ENCODE peak calls at places on chromosomes 5 and 9, in eight cellular contexts. M is uterus; G is GM23248; Y is Karpas-422; C is CD8-positive, alpha-beta T cell; Q is spleen; I is CD4-positive, alpha-beta memory T cell; L is mesendoderm. S is an unnamed sample.

GRCh38 chr5:132293066-132293991 is 865 bp upstream of the SLC22A4 start:
- DNase-seq in Q (peak; percentile 93), M (peak; percentile 96), L (peak; percentile 90), I (peak; percentile 47), G (peak; percentile 95), Y (peak; percentile 75), C (peak; percentile 24), S (peak; percentile 82)

GRCh38 chr5:149549461-149550266 is 1.6 kb downstream of the CSNK1A1 start:
- DNase-seq in G (peak; percentile 83), C (no peak), Y (peak; percentile 86), I (peak; percentile 46), Q (no peak), L (peak; percentile 81), M (no peak), S (peak; percentile 70)

GRCh38 chr5:172175263-172175719 is 12.7 kb downstream of the STK10 start:
- DNase-seq in C (peak; percentile 83), L (no peak), I (peak; percentile 89), M (no peak), Y (peak; percentile 92), Q (peak; percentile 98), G (no peak), S (no peak)

GRCh38 chr9:4850611-4851010 is 57.9 kb downstream of the RCL1 start:
- DNase-seq in C (no peak), G (no peak), Y (no peak), Q (peak; percentile 84), I (no peak), M (no peak), L (peak; percentile 11), S (no peak)

GRCh38 chr9:4537581-4537980 is 47.3 kb downstream of the SLC1A1 start:
- DNase-seq in Q (no peak), Y (no peak), G (no peak), C (no peak), M (no peak), I (no peak), L (no peak), S (no peak)

GRCh38 chr9:19231126-19232035 is 888 bp downstream of the DENND4C start:
- DNase-seq in I (peak; percentile 13), G (peak; percentile 66), Y (peak; percentile 60), M (peak; percentile 42), Q (peak; percentile 89), C (peak; percentile 1), L (peak; percentile 56), S (peak; percentile 69)

GRCh38 chr5:5140051-5141010 is at the start of gene ADAMTS16:
- DNase-seq in I (no peak), G (peak; percentile 21), C (no peak), Y (no peak), M (no peak), Q (no peak), L (peak; percentile 33), S (peak; percentile 76)

GRCh38 chr5:137016783-137017324 is 482.3 kb downstream of the SPOCK1 start:
- DNase-seq in L (peak; percentile 71), G (no peak), I (no peak), C (no peak), M (no peak), Q (no peak), Y (peak; percentile 49), S (peak; percentile 38)

GRCh38 chr5:59604111-59604510 is 289.4 kb downstream of the PDE4D start:
- DNase-seq in L (no peak), C (no peak), Y (no peak), I (no peak), Q (no peak), G (no peak), M (no peak), S (no peak)

GRCh38 chr5:89377752-89378455 is 494.9 kb upstream of the MEF2C start:
- DNase-seq in Y (no peak), M (no peak), L (no peak), G (peak; percentile 18), I (no peak), C (no peak), Q (no peak), S (no peak)

GRCh38 chr9:124321416-124321815 is 63.7 kb downstream of the NEK6 start:
- DNase-seq in I (no peak), L (no peak), Y (no peak), Q (no peak), G (no peak), M (no peak), C (no peak), S (no peak)

GRCh38 chr9:20701058-20701457 is 17.0 kb downstream of the FOCAD start:
- DNase-seq in Q (no peak), G (no peak), M (no peak), Y (no peak), L (no peak), I (no peak), C (no peak), S (no peak)

GRCh38 chr5:28914302-28914701 is 1875.9 kb upstream of the CDH9 start:
- DNase-seq in G (no peak), L (no peak), Y (no peak), C (no peak), Q (no peak), M (no peak), I (no peak), S (no peak)

GRCh38 chr5:7941692-7942091 is 72.7 kb downstream of the MTRR start:
- DNase-seq in M (no peak), Q (no peak), I (no peak), G (no peak), Y (no peak), L (no peak), C (no peak), S (no peak)

GRCh38 chr9:132244582-132245455 is 83.0 kb downstream of the NTNG2 start:
- DNase-seq in C (no peak), Q (no peak), M (peak; percentile 70), G (no peak), I (no peak), Y (no peak), L (no peak), S (no peak)

GRCh38 chr9:38621434-38622082 is 1.2 kb upstream of the ANKRD18A start:
- DNase-seq in Y (no peak), I (peak; percentile 52), L (peak; percentile 40), C (no peak), Q (peak; percentile 86), M (no peak), G (no peak), S (peak; percentile 65)

GRCh38 chr9:35962126-35962906 is 4.4 kb upstream of the OR2S2 start:
- DNase-seq in Q (no peak), M (no peak), C (no peak), Y (no peak), L (no peak), I (no peak), G (peak; percentile 90), S (peak; percentile 69)

GRCh38 chr5:97098864-97099454 is 43.5 kb downstream of the LIX1 start:
- DNase-seq in I (no peak), Q (no peak), G (peak; percentile 4), M (no peak), C (no peak), Y (no peak), L (no peak), S (no peak)

GRCh38 chr5:56852228-56853000 is 37.1 kb downstream of the MAP3K1 start:
- DNase-seq in Y (no peak), L (no peak), C (no peak), I (peak; percentile 35), M (no peak), G (no peak), Q (no peak), S (no peak)

GRCh38 chr9:114484854-114485443 is 20.3 kb downstream of the WHRN start:
- DNase-seq in C (no peak), Q (no peak), L (no peak), M (no peak), I (no peak), Y (peak; percentile 65), G (peak; percentile 88), S (no peak)

GRCh38 chr5:142439208-142439607 is 114.4 kb upstream of the SPRY4 start:
- DNase-seq in G (peak; percentile 46), I (no peak), L (no peak), C (no peak), Y (peak; percentile 67), M (no peak), Q (no peak), S (no peak)

GRCh38 chr5:36689225-36689624 is 82.8 kb downstream of the SLC1A3 start:
- DNase-seq in L (no peak), M (no peak), C (no peak), Y (no peak), Q (no peak), G (peak; percentile 66), I (no peak), S (no peak)

GRCh38 chr5:113296681-113297080 is 138.1 kb downstream of the TSSK1B start:
- DNase-seq in I (no peak), Q (no peak), L (no peak), G (peak; percentile 42), M (no peak), Y (no peak), C (no peak), S (no peak)

DNA sequence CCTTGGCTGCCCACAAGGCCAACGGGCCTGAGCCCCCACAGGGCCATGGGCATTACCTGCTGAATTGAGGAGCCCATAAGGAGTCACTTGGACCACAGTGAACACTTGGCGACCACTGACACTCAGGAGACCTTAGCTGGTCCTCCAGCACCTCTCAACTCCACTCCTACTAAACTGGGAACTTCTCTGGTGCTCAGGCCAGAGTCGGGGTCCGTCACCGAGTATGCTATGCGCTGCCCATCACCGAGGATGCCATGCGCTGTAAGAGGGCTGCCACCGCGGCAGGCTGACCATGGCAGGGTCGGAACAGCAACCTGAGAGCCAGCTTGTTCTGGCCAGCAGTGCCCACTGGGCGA is 600 bp upstream of the SQSTM1 start:
- DNase-seq in M (no peak), L (no peak), G (peak; percentile 38), Q (no peak), I (no peak), Y (no peak), C (no peak), S (no peak)
- H3K4me1 ChIP-seq in M (peaks cover 14% of the 10 kb centered on the region), L (peaks cover 14% of the 10 kb centered on the region), G (peaks cover 33% of the 10 kb centered on the region), Q (peaks cover 61% of the 10 kb centered on the region), I (peaks cover 52% of the 10 kb centered on the region), Y (peaks cover 36% of the 10 kb centered on the region), C (peaks cover 47% of the 10 kb centered on the region), S (peaks cover 31% of the 10 kb centered on the region)

GRCh38 chr9:21927752-21928151 is 66.4 kb downstream of the CDKN2A start:
- DNase-seq in Q (no peak), I (no peak), Y (no peak), G (no peak), C (no peak), L (no peak), M (no peak), S (no peak)
- H3K4me1 ChIP-seq in Q (no peaks in the 10 kb centered on the region), I (no peaks in the 10 kb centered on the region), Y (peaks cover 5% of the 10 kb centered on the region), G (no peaks in the 10 kb centered on the region), C (no peaks in the 10 kb centered on the region), L (no peaks in the 10 kb centered on the region), M (no peaks in the 10 kb centered on the region), S (peaks cover 12% of the 10 kb centered on the region)

GRCh38 chr5:138918680-138919079 is 43.5 kb upstream of the LRRTM2 start:
- DNase-seq in C (no peak), L (no peak), G (no peak), M (no peak), Q (no peak), I (no peak), Y (no peak), S (no peak)
- H3K4me1 ChIP-seq in C (no peaks in the 10 kb centered on the region), L (no peaks in the 10 kb centered on the region), G (peaks cover 7% of the 10 kb centered on the region), M (no peaks in the 10 kb centered on the region), Q (no peaks in the 10 kb centered on the region), I (no peaks in the 10 kb centered on the region), Y (no peaks in the 10 kb centered on the region), S (no peaks in the 10 kb centered on the region)

DNA sequence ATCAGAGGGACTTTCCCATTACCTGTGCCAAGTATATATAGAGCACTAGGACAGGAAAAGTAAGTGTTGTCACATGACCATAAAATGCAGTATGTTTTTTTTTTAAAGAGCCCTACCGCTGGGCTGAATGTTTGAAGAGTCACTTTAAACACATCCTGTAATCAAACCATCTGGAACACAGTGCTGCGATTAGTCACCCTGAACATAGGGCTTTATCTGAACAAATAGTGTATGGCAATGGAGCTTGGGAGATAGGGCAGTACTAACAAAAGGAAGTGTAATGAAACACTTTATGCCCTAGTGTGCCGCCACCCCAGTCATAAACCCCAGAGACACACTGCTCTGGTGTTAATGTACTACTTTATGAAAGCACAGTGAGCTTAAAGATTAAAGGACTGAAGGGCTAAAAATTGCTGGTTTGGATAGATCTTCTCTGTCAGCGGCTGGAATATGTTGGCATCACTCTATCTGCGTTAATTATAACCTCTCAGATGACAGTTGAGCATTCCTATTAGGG is 90.4 kb downstream of the ZNF608 start:
- DNase-seq in I (no peak), G (peak; percentile 86), L (no peak), Q (no peak), C (no peak), M (no peak), Y (peak; percentile 69), S (no peak)
- H3K4me1 ChIP-seq in I (peaks cover 16% of the 10 kb centered on the region), G (peaks cover 46% of the 10 kb centered on the region), L (peaks cover 31% of the 10 kb centered on the region), Q (peaks cover 38% of the 10 kb centered on the region), C (peaks cover 14% of the 10 kb centered on the region), M (peaks cover 2% of the 10 kb centered on the region), Y (peaks cover 95% of the 10 kb centered on the region), S (peaks cover 58% of the 10 kb centered on the region)